ENCODE peak calls at places on chromosome 12, in six cellular contexts. Q is mesendoderm, B is H9, T is IMR-90, Z is mesenchymal stem cell, E is H1. W is an unnamed sample.
A peak's percentile ranks its signal among the peaks of the same experiment; 100 is the strongest.

GRCh38 chr12:93177208-93178153 is 200.2 kb upstream of the NUDT4 start:
- DNase-seq in Q (no peak), B (no peak), T (no peak), Z (peak; percentile 29), E (no peak), W (no peak)

GRCh38 chr12:76964784-76965571 is 86.2 kb upstream of the CSRP2 start:
- DNase-seq in Q (no peak), B (no peak), T (no peak), Z (no peak), E (no peak), W (no peak)

GRCh38 chr12:52436000-52436827 is 2.0 kb upstream of the KRT75 start:
- DNase-seq in Q (no peak), B (peak; percentile 10), T (peak; percentile 6), Z (no peak), E (no peak), W (no peak)

GRCh38 chr12:56520025-56520810 is 1.4 kb upstream of the RBMS2 start:
- DNase-seq in Q (no peak), B (no peak), T (peak; percentile 8), Z (peak; percentile 51), E (no peak), W (no peak)

GRCh38 chr12:56154246-56154771 is 1.9 kb downstream of the MYL6B start:
- DNase-seq in Q (peak; percentile 38), B (no peak), T (no peak), Z (no peak), E (no peak), W (no peak)

GRCh38 chr12:7994731-7995205 is 37.7 kb upstream of the FOXJ2 start:
- DNase-seq in Q (peak; percentile 84), B (peak; percentile 53), T (peak; percentile 97), Z (peak; percentile 95), E (no peak), W (no peak)

GRCh38 chr12:52949413-52950331 is 754 bp downstream of the KRT18 start:
- DNase-seq in Q (peak; percentile 96), B (peak; percentile 85), T (peak; percentile 95), Z (peak; percentile 97), E (no peak), W (no peak)

GRCh38 chr12:468671-469389 is 9.1 kb downstream of the B4GALNT3 start:
- DNase-seq in Q (no peak), B (peak; percentile 18), T (peak; percentile 26), Z (peak; percentile 94), E (no peak), W (no peak)

GRCh38 chr12:31023271-31023724 is 50.4 kb upstream of the DDX11 start:
- DNase-seq in Q (no peak), B (peak; percentile 20), T (no peak), Z (no peak), E (no peak), W (no peak)

GRCh38 chr12:120249875-120250795 is 15.4 kb downstream of the PXN start:
- DNase-seq in Q (no peak), B (peak; percentile 28), T (no peak), Z (peak; percentile 51), E (no peak), W (no peak)

GRCh38 chr12:123097521-123098084 is 53.3 kb downstream of the PITPNM2 start:
- DNase-seq in Q (no peak), B (no peak), T (no peak), Z (peak; percentile 86), E (no peak), W (no peak)

GRCh38 chr12:25126086-25126485 is 68.9 kb downstream of the DNAI7 start:
- DNase-seq in Q (no peak), B (no peak), T (no peak), Z (no peak), E (no peak), W (no peak)

GRCh38 chr12:18158774-18159557 is 69.0 kb upstream of the RERGL start:
- DNase-seq in Q (peak; percentile 64), B (peak; percentile 41), T (peak; percentile 25), Z (peak; percentile 54), E (no peak), W (no peak)

GRCh38 chr12:59695379-59695778 is 99.5 kb downstream of the SLC16A7 start:
- DNase-seq in Q (no peak), B (no peak), T (peak; percentile 69), Z (no peak), E (no peak), W (no peak)

GRCh38 chr12:64452559-64453329 is 824 bp downstream of the TBK1 start:
- DNase-seq in Q (peak; percentile 27), B (no peak), T (peak; percentile 90), Z (peak; percentile 97), E (no peak), W (no peak)

GRCh38 chr12:92988622-92989130 is 59.6 kb upstream of the EEA1 start:
- DNase-seq in Q (no peak), B (no peak), T (no peak), Z (no peak), E (no peak), W (no peak)

GRCh38 chr12:100554608-100555077 is 18.8 kb upstream of the GAS2L3 start:
- DNase-seq in Q (peak; percentile 94), B (peak; percentile 56), T (peak; percentile 90), Z (peak; percentile 91), E (no peak), W (peak; percentile 73)

GRCh38 chr12:56897844-56898341 is 36.3 kb downstream of the SDR9C7 start:
- DNase-seq in Q (no peak), B (no peak), T (peak; percentile 4), Z (no peak), E (no peak), W (no peak)

GRCh38 chr12:104903648-104904423 is 54.3 kb downstream of the SLC41A2 start:
- DNase-seq in Q (no peak), B (no peak), T (no peak), Z (no peak), E (no peak), W (no peak)

GRCh38 chr12:52316701-52317100 is 4.5 kb downstream of the KRT83 start:
- DNase-seq in Q (no peak), B (no peak), T (no peak), Z (no peak), E (no peak), W (no peak)

GRCh38 chr12:97754306-97754705 is 291.7 kb downstream of the RMST start:
- DNase-seq in Q (no peak), B (no peak), T (no peak), Z (no peak), E (no peak), W (no peak)

GRCh38 chr12:89126712-89127111 is 225.6 kb downstream of the DUSP6 start:
- DNase-seq in Q (no peak), B (no peak), T (peak; percentile 45), Z (no peak), E (no peak), W (no peak)

GRCh38 chr12:112013601-112014402 is 576 bp downstream of the ERP29 start:
- DNase-seq in Q (peak; percentile 91), B (peak; percentile 88), T (peak; percentile 82), Z (peak; percentile 85), E (peak; percentile 39), W (peak; percentile 56)

GRCh38 chr12:46372131-46372851 is at the start of gene SLC38A2:
- DNase-seq in Q (peak; percentile 95), B (peak; percentile 96), T (peak; percentile 90), Z (peak; percentile 94), E (no peak), W (peak; percentile 86)

GRCh38 chr12:53200458-53201169 is 6.4 kb downstream of the ITGB7 start:
- DNase-seq in Q (no peak), B (no peak), T (no peak), Z (no peak), E (no peak), W (no peak)

GRCh38 chr12:132593521-132593920 is 16.9 kb downstream of the LRCOL1 start:
- DNase-seq in Q (no peak), B (no peak), T (no peak), Z (no peak), E (no peak), W (no peak)

GRCh38 chr12:132592261-132592970 is 18.0 kb downstream of the LRCOL1 start:
- DNase-seq in Q (no peak), B (no peak), T (no peak), Z (no peak), E (no peak), W (no peak)

GRCh38 chr12:132589856-132590255 is 20.5 kb downstream of the LRCOL1 start:
- DNase-seq in Q (no peak), B (no peak), T (no peak), Z (no peak), E (no peak), W (no peak)

GRCh38 chr12:132593071-132593470 is 17.3 kb downstream of the LRCOL1 start:
- DNase-seq in Q (no peak), B (no peak), T (no peak), Z (no peak), E (no peak), W (no peak)

GRCh38 chr12:132591107-132591935 is 19.1 kb downstream of the LRCOL1 start:
- DNase-seq in Q (no peak), B (no peak), T (no peak), Z (no peak), E (no peak), W (no peak)
- H3K9ac ChIP-seq in Q (no peak overlapping the region), B (no peak overlapping the region), T (no peak overlapping the region), Z (no peak overlapping the region), E (no peak overlapping the region), W (peak overlapping the region; percentile 44)

GRCh38 chr12:131682511-131682895 is 28.4 kb upstream of the SFSWAP start:
- DNase-seq in Q (no peak), B (no peak), T (no peak), Z (no peak), E (no peak), W (no peak)
- H2BK15ac ChIP-seq in Q (no peak overlapping the region), B (no peak overlapping the region), T (no peak overlapping the region), Z (no peak overlapping the region), E (peak overlapping the region; percentile 46), W (no peak overlapping the region)

GRCh38 chr12:116532986-116533342 is 26.2 kb upstream of the MAP1LC3B2 start:
- DNase-seq in Q (no peak), B (no peak), T (no peak), Z (no peak), E (no peak), W (no peak)

GRCh38 chr12:116532428-116532827 is 26.8 kb upstream of the MAP1LC3B2 start:
- DNase-seq in Q (no peak), B (no peak), T (no peak), Z (no peak), E (no peak), W (no peak)

GRCh38 chr12:116535241-116535640 is 23.9 kb upstream of the MAP1LC3B2 start:
- DNase-seq in Q (no peak), B (no peak), T (no peak), Z (no peak), E (no peak), W (no peak)

GRCh38 chr12:116534341-116535121 is 24.6 kb upstream of the MAP1LC3B2 start:
- DNase-seq in Q (peak; percentile 68), B (peak; percentile 52), T (peak; percentile 34), Z (peak; percentile 61), E (no peak), W (no peak)

GRCh38 chr12:116533343-116534248 is 25.6 kb upstream of the MAP1LC3B2 start:
- DNase-seq in Q (peak; percentile 93), B (peak; percentile 95), T (peak; percentile 83), Z (peak; percentile 90), E (no peak), W (peak; percentile 84)
- H3K9ac ChIP-seq in Q (peak overlapping the region; percentile 28), B (no peak overlapping the region), T (peak overlapping the region; percentile 7), Z (peak overlapping the region; percentile 66), E (no peak overlapping the region), W (peak overlapping the region; percentile 71)

GRCh38 chr12:115049617-115050016 is 365.6 kb upstream of the TBX3 start:
- DNase-seq in Q (peak; percentile 31), B (no peak), T (peak; percentile 6), Z (peak; percentile 8), E (no peak), W (no peak)

GRCh38 chr12:115046805-115047204 is 362.8 kb upstream of the TBX3 start:
- DNase-seq in Q (peak; percentile 13), B (no peak), T (no peak), Z (no peak), E (no peak), W (no peak)

GRCh38 chr12:115051378-115051777 is 367.4 kb upstream of the TBX3 start:
- DNase-seq in Q (no peak), B (no peak), T (no peak), Z (no peak), E (no peak), W (no peak)
- H2BK15ac ChIP-seq in Q (no peak overlapping the region), B (no peak overlapping the region), T (no peak overlapping the region), Z (no peak overlapping the region), E (no peak overlapping the region), W (no peak overlapping the region)